ENCODE peak calls at places on chromosomes 16 and 17, in four cellular contexts. J is A549, T is HepG2, B is K562. X is an unnamed sample.

GRCh38 chr16:53893731-53894435 is 189.9 kb downstream of the FTO start:
- DNase-seq in J (no peak), T (no peak), B (no peak), X (no peak)

GRCh38 chr17:8019665-8020064 is 17.2 kb downstream of the GUCY2D start:
- DNase-seq in J (no peak), T (no peak), B (no peak), X (no peak)

GRCh38 chr16:83530293-83530692 is 277.5 kb upstream of the HSBP1 start:
- DNase-seq in J (no peak), T (no peak), B (no peak), X (no peak)

GRCh38 chr17:75096082-75096625 is 8.4 kb downstream of the SLC16A5 start:
- DNase-seq in J (peak; percentile 90), T (peak; percentile 91), B (peak; percentile 98), X (no peak)

GRCh38 chr17:10370209-10370608 is 2.6 kb downstream of the MYH13 start:
- DNase-seq in J (no peak), T (no peak), B (no peak), X (no peak)

GRCh38 chr16:88691924-88692560 is 5.7 kb upstream of the SNAI3 start:
- DNase-seq in J (no peak), T (no peak), B (no peak), X (no peak)

GRCh38 chr17:72715906-72716572 is 376.4 kb downstream of the SLC39A11 start:
- DNase-seq in J (peak; percentile 93), T (peak; percentile 94), B (no peak), X (no peak)

GRCh38 chr17:44155488-44155887 is 13.8 kb downstream of the HROB start:
- DNase-seq in J (no peak), T (no peak), B (no peak), X (no peak)

GRCh38 chr16:85781685-85782370 is 17.5 kb downstream of the EMC8 start:
- DNase-seq in J (no peak), T (peak; percentile 68), B (no peak), X (no peak)

GRCh38 chr16:89043636-89044393 is 49.8 kb upstream of the ACSF3 start:
- DNase-seq in J (no peak), T (no peak), B (no peak), X (no peak)

GRCh38 chr16:78310990-78311561 is 211.6 kb downstream of the WWOX start:
- DNase-seq in J (no peak), T (no peak), B (no peak), X (no peak)

GRCh38 chr17:66948061-66948750 is 16.3 kb upstream of the CACNG4 start:
- DNase-seq in J (no peak), T (no peak), B (no peak), X (no peak)

GRCh38 chr16:28597692-28598261 is 927 bp upstream of the SULT1A2 start:
- DNase-seq in J (no peak), T (peak; percentile 91), B (peak; percentile 66), X (no peak)

GRCh38 chr17:6465206-6466003 is 21.1 kb downstream of the PIMREG start:
- DNase-seq in J (no peak), T (no peak), B (no peak), X (no peak)

DNA sequence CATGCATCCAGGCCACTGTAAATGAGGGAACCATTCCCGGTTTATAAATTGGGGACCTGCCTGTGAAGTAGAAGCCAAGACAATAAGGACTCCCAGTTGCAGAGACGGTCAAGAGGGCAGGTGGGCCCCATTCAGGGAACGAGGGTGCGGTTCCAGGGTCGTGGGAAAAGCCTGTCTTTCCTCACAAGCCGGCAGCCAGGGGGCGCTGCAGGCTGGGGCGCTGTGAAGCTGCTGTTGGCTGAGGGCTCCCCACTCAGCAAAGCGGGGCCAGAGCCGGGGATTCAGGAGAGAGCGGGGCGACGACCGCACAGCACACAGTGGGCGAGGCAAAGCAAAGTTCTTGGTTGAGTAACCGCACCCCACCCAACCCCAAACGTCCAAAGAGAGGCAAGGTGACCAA is 24.9 kb downstream of the CDRT15 start:
- DNase-seq in J (no peak), T (no peak), B (no peak), X (no peak)
- TF ChIP-seq CHD4 in J (no peak), T (no peak), B (no peak), X (no peak)

GRCh38 chr17:50207318-50207717 is 5.9 kb upstream of the COL1A1 start:
- DNase-seq in J (no peak), T (no peak), B (no peak), X (no peak)
- TF ChIP-seq CHD4 in J (no peak), T (no peak), B (no peak), X (no peak)

DNA sequence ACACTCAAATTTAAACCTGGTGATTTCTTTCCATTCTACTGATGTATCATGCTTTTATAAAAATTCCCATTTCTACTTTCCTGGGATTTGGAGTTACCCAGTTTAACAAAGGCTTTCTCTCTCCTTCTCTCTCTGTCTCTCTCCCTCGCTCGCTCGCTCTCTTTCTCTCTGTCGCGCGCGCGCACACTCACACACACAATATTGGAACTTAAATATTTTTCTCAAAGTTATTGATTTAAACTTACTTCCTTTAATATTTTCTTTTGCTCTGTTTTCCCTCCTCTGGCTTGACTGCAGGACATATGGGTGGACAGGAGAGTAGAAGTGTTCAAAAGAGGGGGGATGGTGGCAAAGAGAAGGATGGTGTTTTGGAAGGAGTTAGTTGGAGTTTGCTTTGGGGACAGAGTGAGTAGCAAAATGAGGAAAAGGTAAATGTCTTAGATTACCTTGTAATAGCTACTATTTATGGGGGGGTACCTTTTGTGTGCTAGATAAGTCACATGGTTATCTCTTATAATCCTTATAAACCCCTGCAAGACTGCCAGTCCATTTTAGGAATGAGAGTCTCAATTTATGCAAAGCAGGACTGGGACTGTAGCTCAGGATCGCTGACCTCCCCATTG is 903 bp upstream of the TRIM25 start:
- DNase-seq in J (no peak), T (no peak), B (peak; percentile 39), X (no peak)
- TF ChIP-seq CHD4 in J (no peak), T (no peak), B (no peak), X (no peak)

DNA sequence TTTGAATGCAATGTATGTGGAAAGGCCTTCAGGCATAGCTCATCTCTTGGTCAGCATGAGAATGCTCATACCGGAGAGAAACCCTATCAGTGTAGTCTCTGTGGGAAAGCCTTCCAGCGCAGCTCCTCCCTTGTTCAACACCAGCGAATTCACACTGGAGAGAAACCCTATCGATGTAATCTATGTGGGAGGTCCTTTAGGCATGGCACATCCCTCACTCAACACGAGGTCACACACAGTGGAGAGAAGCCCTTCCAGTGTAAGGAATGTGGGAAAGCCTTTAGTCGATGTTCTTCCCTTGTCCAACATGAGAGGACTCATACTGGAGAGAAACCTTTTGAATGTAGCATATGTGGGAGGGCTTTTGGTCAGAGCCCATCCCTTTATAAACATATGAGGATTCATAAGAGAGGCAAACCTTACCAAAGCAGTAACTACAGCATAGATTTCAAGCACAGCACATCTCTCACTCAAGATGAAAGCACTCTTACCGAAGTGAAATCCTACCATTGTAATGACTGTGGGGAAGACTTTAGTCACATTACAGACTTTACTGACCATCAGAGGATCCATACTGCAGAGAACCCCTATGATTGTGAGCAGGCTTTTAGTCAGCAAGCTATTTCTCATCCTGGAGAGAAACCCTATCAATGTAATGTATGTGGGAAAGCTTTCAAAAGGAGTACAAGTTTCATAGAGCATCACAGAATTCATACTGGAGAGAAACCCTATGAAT is 24.7 kb downstream of the ZFP90 start:
- DNase-seq in J (no peak), T (no peak), B (no peak), X (no peak)
- TF ChIP-seq CHD4 in J (no peak), T (no peak), B (no peak), X (no peak)

GRCh38 chr16:64434526-64435069 is 687.3 kb downstream of the CDH11 start:
- DNase-seq in J (no peak), T (no peak), B (no peak), X (no peak)
- TF ChIP-seq CHD4 in J (no peak), T (no peak), B (no peak), X (no peak)

GRCh38 chr17:45333702-45334092 is 16.9 kb upstream of the MAP3K14 start:
- DNase-seq in J (no peak), T (no peak), B (no peak), X (no peak)

GRCh38 chr17:45334231-45334630 is 17.4 kb upstream of the MAP3K14 start:
- DNase-seq in J (no peak), T (no peak), B (no peak), X (no peak)

GRCh38 chr17:45336390-45337182 is 19.8 kb upstream of the MAP3K14 start:
- DNase-seq in J (no peak), T (no peak), B (no peak), X (no peak)

GRCh38 chr17:45335721-45336120 is 18.9 kb upstream of the MAP3K14 start:
- DNase-seq in J (no peak), T (no peak), B (peak; percentile 60), X (no peak)

DNA sequence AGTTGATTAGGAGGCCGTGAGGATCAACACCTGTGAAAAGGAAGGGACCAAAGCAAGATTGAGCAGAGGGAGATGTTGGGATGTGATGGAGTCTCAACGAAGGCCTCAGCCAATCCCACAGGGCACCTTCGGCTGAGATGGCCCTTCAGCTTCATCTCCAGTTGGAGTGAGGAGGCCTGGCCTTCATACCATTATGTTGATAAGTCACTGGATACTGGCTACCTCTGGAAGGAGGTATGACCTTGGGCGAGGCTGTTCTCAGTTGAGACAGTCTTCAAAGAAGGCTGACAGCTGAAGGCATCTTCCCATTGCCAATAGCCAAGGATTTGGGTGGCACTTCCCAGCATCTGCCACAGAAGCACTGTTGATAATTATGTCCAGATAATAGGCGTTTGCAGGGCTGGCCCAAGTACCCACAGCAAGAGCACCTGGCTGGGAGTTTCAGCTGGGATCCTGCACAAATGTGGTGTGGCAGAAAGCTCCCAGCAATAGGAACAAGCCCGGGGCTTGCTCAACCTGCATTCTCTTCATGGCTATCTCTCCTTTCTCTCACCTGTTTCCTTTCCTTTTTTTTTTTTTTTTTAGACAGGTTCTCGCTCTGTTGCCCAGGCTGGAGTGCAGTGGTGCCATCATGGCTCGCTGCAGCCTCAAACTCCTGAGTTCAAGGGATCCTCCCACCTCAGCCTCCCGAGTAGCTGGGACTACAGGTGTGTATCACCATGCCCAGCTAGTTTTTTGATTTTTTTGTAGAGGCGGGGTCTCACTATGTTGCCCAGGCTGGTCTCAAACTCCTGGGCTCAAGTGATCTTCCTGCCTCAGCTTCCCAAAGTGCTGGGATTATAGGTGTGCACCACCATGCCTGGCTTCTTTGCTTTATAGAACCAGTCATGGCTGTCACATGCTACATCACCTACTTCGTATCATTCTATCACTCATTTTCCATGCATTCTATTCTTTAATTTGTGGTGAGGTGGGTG is 18.2 kb upstream of the MAP3K14 start:
- DNase-seq in J (no peak), T (no peak), B (no peak), X (no peak)
- TF ChIP-seq CHD4 in J (no peak), T (no peak), B (no peak), X (no peak)

DNA sequence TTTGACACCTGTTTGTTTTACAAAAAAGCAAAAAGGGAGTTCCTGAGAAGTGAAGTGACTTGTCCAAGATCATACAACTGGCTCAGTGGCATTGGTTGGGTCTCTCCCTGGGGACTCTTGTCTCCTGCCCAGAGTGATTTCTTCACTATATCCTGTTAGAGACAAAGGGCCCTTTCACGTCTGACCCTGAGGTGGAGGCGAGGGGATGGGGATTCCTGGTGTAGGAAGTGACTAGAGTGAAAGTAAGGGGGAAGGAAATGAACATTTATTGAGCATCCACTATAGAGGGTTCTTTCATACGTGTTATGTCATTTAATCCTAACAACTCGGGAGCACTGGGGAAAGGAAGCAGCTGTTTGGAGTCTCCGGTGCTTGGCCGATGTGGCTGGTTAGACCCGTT is 9.0 kb downstream of the ITGB3 start:
- DNase-seq in J (no peak), T (no peak), B (no peak), X (no peak)
- TF ChIP-seq CHD4 in J (no peak), T (no peak), B (no peak), X (no peak)

DNA sequence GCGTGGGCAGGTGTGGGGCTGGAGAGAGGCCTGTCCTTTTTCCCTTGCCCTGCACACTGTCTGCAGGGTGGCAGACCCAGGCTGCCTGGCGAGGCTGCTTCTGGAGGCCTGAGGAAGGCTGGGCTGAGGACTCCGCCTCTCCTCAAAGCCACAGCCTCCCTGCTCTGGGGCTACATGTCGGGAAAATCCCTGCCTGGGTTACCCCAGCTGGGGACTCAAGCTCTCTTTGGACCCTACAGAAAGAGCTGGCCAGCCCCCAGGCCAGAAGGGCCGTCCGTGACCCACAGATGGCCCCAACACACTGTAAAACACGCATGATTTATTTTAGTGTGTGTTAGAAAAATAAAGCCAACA is 33.8 kb upstream of the SLC38A10 start:
- DNase-seq in J (peak; percentile 50), T (no peak), B (no peak), X (no peak)
- TF ChIP-seq CHD4 in J (no peak), T (no peak), B (no peak), X (no peak)